ENCODE peak calls at places on chromosomes 11 and 22, in eight cellular contexts. C is LoVo; D is activated CD4-positive, CD25-positive, alpha-beta regulatory T cell treated with anti-CD3 and anti-CD28 coated beads, Interleukin-2, amount 50 U/mL, for 16 hours; Y is NCI-H510A treated with DMSO at 0.1 percent for 48 hours; H is NCI-H1105 treated with DMSO at 0.1 percent for 48 hours; F is posterior cingulate gyrus; R is stimulated activated CD4-positive, alpha-beta T cell treated with anti-CD3 and anti-CD28 coated beads, Interleukin-4, amount 100 ng/mL, for 24 hours; A is activated T-cell treated with anti-CD3 and anti-CD28 coated beads for 48 hours. K is an unnamed sample.

GRCh38 chr11:72643547-72643946 is 30.7 kb downstream of the PDE2A start:
- DNase-seq in Y (no peak), A (no peak), C (peak; percentile 29), R (no peak), F (no peak), H (peak; percentile 20), D (no peak), K (no peak)

GRCh38 chr11:61895046-61895717 is 3.8 kb upstream of the FADS3 start:
- DNase-seq in H (no peak), C (no peak), Y (peak; percentile 40), R (no peak), A (no peak), D (no peak), F (no peak), K (no peak)

GRCh38 chr11:13759050-13759449 is 90.6 kb downstream of the FAR1 start:
- DNase-seq in F (no peak), C (no peak), A (no peak), R (no peak), D (no peak), H (no peak), Y (no peak), K (no peak)

GRCh38 chr11:92246637-92247036 is 22.0 kb downstream of the FAT3 start:
- DNase-seq in R (no peak), C (no peak), A (no peak), Y (peak; percentile 20), H (no peak), D (no peak), F (no peak), K (no peak)

GRCh38 chr11:64004590-64004984 is 18.3 kb downstream of the OTUB1 start:
- DNase-seq in C (no peak), A (no peak), R (no peak), Y (no peak), D (no peak), H (no peak), F (no peak), K (no peak)

GRCh38 chr11:113994077-113994954 is 19.4 kb downstream of the HTR3A start:
- DNase-seq in R (peak; percentile 32), F (no peak), C (peak; percentile 7), A (peak; percentile 7), Y (peak; percentile 31), D (no peak), H (peak; percentile 30), K (no peak)

GRCh38 chr11:77019976-77020591 is 14.1 kb upstream of the B3GNT6 start:
- DNase-seq in A (no peak), F (no peak), C (peak; percentile 53), H (no peak), D (no peak), R (no peak), Y (no peak), K (no peak)

GRCh38 chr11:105609832-105610781 is at the start of gene GRIA4:
- DNase-seq in C (no peak), D (no peak), A (no peak), Y (peak; percentile 61), R (no peak), F (peak; percentile 79), H (peak; percentile 69), K (peak; percentile 70)

GRCh38 chr11:44305643-44306468 is 4.1 kb downstream of the ALX4 start:
- DNase-seq in C (peak; percentile 50), Y (no peak), R (peak; percentile 14), F (no peak), H (no peak), D (no peak), A (no peak), K (no peak)

GRCh38 chr11:122406466-122406865 is 249.1 kb upstream of the UBASH3B start:
- DNase-seq in R (no peak), D (no peak), A (no peak), H (no peak), F (no peak), C (no peak), Y (no peak), K (no peak)

GRCh38 chr11:117457031-117457785 is 129.6 kb downstream of the CEP164 start:
- DNase-seq in C (no peak), A (no peak), F (no peak), H (peak; percentile 15), D (no peak), R (no peak), Y (peak; percentile 85), K (peak; percentile 90)

GRCh38 chr11:111977141-111978027 is 40.2 kb downstream of the DIXDC1 start:
- DNase-seq in C (no peak), R (peak; percentile 13), H (peak; percentile 43), F (peak; percentile 62), A (no peak), Y (no peak), D (no peak), K (peak; percentile 77)

GRCh38 chr11:100329352-100329751 is 357.7 kb upstream of the ARHGAP42 start:
- DNase-seq in R (no peak), A (no peak), D (no peak), F (no peak), C (peak; percentile 2), Y (no peak), H (no peak), K (no peak)

GRCh38 chr11:119741369-119742262 is 12.6 kb upstream of the NECTIN1 start:
- DNase-seq in D (no peak), A (peak; percentile 64), R (peak; percentile 56), F (no peak), C (peak; percentile 38), Y (no peak), H (no peak), K (peak; percentile 78)

GRCh38 chr11:48141475-48142100 is 75.0 kb upstream of the OR4B1 start:
- DNase-seq in R (no peak), D (no peak), F (no peak), Y (no peak), A (no peak), C (no peak), H (no peak), K (no peak)

GRCh38 chr11:115845872-115846271 is 341.7 kb upstream of the CADM1 start:
- DNase-seq in C (no peak), R (no peak), A (no peak), D (no peak), H (no peak), Y (no peak), F (no peak), K (no peak)

GRCh38 chr22:22959147-22959827 is 71.7 kb downstream of the IGLL5 start:
- DNase-seq in R (peak; percentile 78), D (peak; percentile 42), Y (peak; percentile 65), C (peak; percentile 76), A (peak; percentile 66), H (peak; percentile 83), F (peak; percentile 64), K (peak; percentile 11)

GRCh38 chr11:63567044-63567840 is 4.1 kb upstream of the PLAAT2 start:
- DNase-seq in Y (no peak), H (no peak), A (no peak), C (peak; percentile 91), F (no peak), R (peak; percentile 74), D (peak; percentile 55), K (peak; percentile 50)

GRCh38 chr22:27730649-27731433 is 70.7 kb downstream of the MN1 start:
- DNase-seq in D (no peak), R (no peak), Y (no peak), C (no peak), H (no peak), F (no peak), A (no peak), K (no peak)

GRCh38 chr11:89361738-89362137 is 129.4 kb downstream of the NOX4 start:
- DNase-seq in Y (peak; percentile 38), D (no peak), C (no peak), H (peak; percentile 10), A (no peak), R (no peak), F (no peak), K (no peak)

GRCh38 chr22:42683599-42684283 is 34.5 kb upstream of the CYB5R3 start:
- DNase-seq in H (no peak), C (no peak), A (no peak), F (peak; percentile 62), Y (no peak), D (no peak), R (no peak), K (no peak)

GRCh38 chr11:16788141-16789060 is 50.0 kb downstream of the C11orf58 start:
- DNase-seq in A (peak; percentile 53), H (peak; percentile 93), D (no peak), C (peak; percentile 50), R (peak; percentile 58), F (peak; percentile 48), Y (peak; percentile 59), K (peak; percentile 97)